ENCODE peak calls at places on chromosomes 5 and 9, in seven cellular contexts. One of them, this sample, is unnamed.

GRCh38 chr5:159309689-159310433 is 20.4 kb downstream of the IL12B start:
- DNase-seq in cardiac fibroblast: no peak
- DNase-seq in Calu3: no peak
- DNase-seq in nephron progenitor cell: no peak
- DNase-seq in neural crest cell: no peak
- DNase-seq in brain microvascular endothelial cell: no peak
- DNase-seq in RWPE1: no peak
- DNase-seq in this sample: no peak

GRCh38 chr5:27598576-27598975 is 560.2 kb upstream of the CDH9 start:
- DNase-seq in cardiac fibroblast: no peak
- DNase-seq in Calu3: no peak
- DNase-seq in neural crest cell: no peak
- DNase-seq in nephron progenitor cell: no peak
- DNase-seq in brain microvascular endothelial cell: peak
- DNase-seq in RWPE1: no peak
- DNase-seq in this sample: no peak

GRCh38 chr9:18331808-18332209 is 142.1 kb upstream of the ADAMTSL1 start:
- DNase-seq in brain microvascular endothelial cell: peak
- DNase-seq in RWPE1: no peak
- DNase-seq in Calu3: no peak
- DNase-seq in nephron progenitor cell: no peak
- DNase-seq in cardiac fibroblast: no peak
- DNase-seq in neural crest cell: no peak
- DNase-seq in this sample: no peak

GRCh38 chr9:112112519-112112918 is 62.6 kb downstream of the SUSD1 start:
- DNase-seq in Calu3: peak
- DNase-seq in brain microvascular endothelial cell: peak
- DNase-seq in nephron progenitor cell: no peak
- DNase-seq in neural crest cell: no peak
- DNase-seq in RWPE1: peak
- DNase-seq in cardiac fibroblast: peak
- DNase-seq in this sample: no peak

GRCh38 chr5:171521219-171521633 is 101.8 kb downstream of the FGF18 start:
- DNase-seq in RWPE1: peak
- DNase-seq in cardiac fibroblast: peak
- DNase-seq in neural crest cell: no peak
- DNase-seq in nephron progenitor cell: no peak
- DNase-seq in Calu3: peak
- DNase-seq in brain microvascular endothelial cell: peak
- DNase-seq in this sample: no peak

GRCh38 chr9:37197158-37198033 is 77.0 kb downstream of the ZCCHC7 start:
- DNase-seq in neural crest cell: no peak
- DNase-seq in nephron progenitor cell: no peak
- DNase-seq in cardiac fibroblast: peak
- DNase-seq in Calu3: no peak
- DNase-seq in brain microvascular endothelial cell: peak
- DNase-seq in RWPE1: peak
- DNase-seq in this sample: peak

GRCh38 chr5:45793638-45794532 is 97.7 kb upstream of the HCN1 start:
- DNase-seq in brain microvascular endothelial cell: no peak
- DNase-seq in Calu3: no peak
- DNase-seq in neural crest cell: no peak
- DNase-seq in nephron progenitor cell: no peak
- DNase-seq in cardiac fibroblast: no peak
- DNase-seq in RWPE1: no peak
- DNase-seq in this sample: no peak

GRCh38 chr5:81969912-81970311 is 1.9 kb upstream of the ATG10 start:
- DNase-seq in Calu3: no peak
- DNase-seq in cardiac fibroblast: no peak
- DNase-seq in RWPE1: no peak
- DNase-seq in brain microvascular endothelial cell: no peak
- DNase-seq in neural crest cell: no peak
- DNase-seq in nephron progenitor cell: no peak
- DNase-seq in this sample: no peak

GRCh38 chr5:126544087-126544740 is 50.8 kb downstream of the ALDH7A1 start:
- DNase-seq in Calu3: peak
- DNase-seq in brain microvascular endothelial cell: peak
- DNase-seq in RWPE1: peak
- DNase-seq in cardiac fibroblast: peak
- DNase-seq in nephron progenitor cell: peak
- DNase-seq in neural crest cell: peak
- DNase-seq in this sample: peak

GRCh38 chr9:33884856-33885701 is 68.1 kb downstream of the UBE2R2 start:
- DNase-seq in RWPE1: no peak
- DNase-seq in Calu3: peak
- DNase-seq in brain microvascular endothelial cell: peak
- DNase-seq in nephron progenitor cell: no peak
- DNase-seq in neural crest cell: no peak
- DNase-seq in cardiac fibroblast: peak
- DNase-seq in this sample: no peak

GRCh38 chr9:85431396-85432102 is 310.2 kb downstream of the AGTPBP1 start:
- DNase-seq in RWPE1: peak
- DNase-seq in neural crest cell: no peak
- DNase-seq in brain microvascular endothelial cell: no peak
- DNase-seq in nephron progenitor cell: no peak
- DNase-seq in cardiac fibroblast: no peak
- DNase-seq in Calu3: no peak
- DNase-seq in this sample: no peak

GRCh38 chr5:54148858-54149257 is 161.5 kb downstream of the ARL15 start:
- DNase-seq in RWPE1: no peak
- DNase-seq in brain microvascular endothelial cell: no peak
- DNase-seq in cardiac fibroblast: no peak
- DNase-seq in neural crest cell: no peak
- DNase-seq in Calu3: no peak
- DNase-seq in nephron progenitor cell: no peak
- DNase-seq in this sample: no peak

GRCh38 chr9:133456409-133456808 is 3.4 kb upstream of the CACFD1 start:
- DNase-seq in brain microvascular endothelial cell: no peak
- DNase-seq in RWPE1: no peak
- DNase-seq in nephron progenitor cell: no peak
- DNase-seq in Calu3: no peak
- DNase-seq in cardiac fibroblast: no peak
- DNase-seq in neural crest cell: no peak
- DNase-seq in this sample: peak

GRCh38 chr9:35385042-35385441 is 104.9 kb upstream of the RUSC2 start:
- DNase-seq in brain microvascular endothelial cell: peak
- DNase-seq in nephron progenitor cell: no peak
- DNase-seq in RWPE1: no peak
- DNase-seq in cardiac fibroblast: peak
- DNase-seq in Calu3: no peak
- DNase-seq in neural crest cell: no peak
- DNase-seq in this sample: no peak

GRCh38 chr5:91305640-91306039 is 77.5 kb downstream of the ARRDC3 start:
- DNase-seq in brain microvascular endothelial cell: no peak
- DNase-seq in RWPE1: no peak
- DNase-seq in cardiac fibroblast: no peak
- DNase-seq in nephron progenitor cell: no peak
- DNase-seq in Calu3: no peak
- DNase-seq in neural crest cell: no peak
- DNase-seq in this sample: no peak

GRCh38 chr5:149452007-149452664 is 73.0 kb upstream of the IL17B start:
- DNase-seq in brain microvascular endothelial cell: peak
- DNase-seq in neural crest cell: no peak
- DNase-seq in nephron progenitor cell: peak
- DNase-seq in cardiac fibroblast: peak
- DNase-seq in RWPE1: no peak
- DNase-seq in Calu3: peak
- DNase-seq in this sample: no peak

GRCh38 chr5:137040641-137041340 is 458.3 kb downstream of the SPOCK1 start:
- DNase-seq in cardiac fibroblast: peak
- DNase-seq in brain microvascular endothelial cell: no peak
- DNase-seq in nephron progenitor cell: no peak
- DNase-seq in RWPE1: no peak
- DNase-seq in neural crest cell: no peak
- DNase-seq in Calu3: no peak
- DNase-seq in this sample: no peak

GRCh38 chr9:113935677-113936380 is 59.7 kb downstream of the ZNF618 start:
- DNase-seq in RWPE1: no peak
- DNase-seq in Calu3: no peak
- DNase-seq in brain microvascular endothelial cell: no peak
- DNase-seq in neural crest cell: no peak
- DNase-seq in cardiac fibroblast: no peak
- DNase-seq in nephron progenitor cell: no peak
- DNase-seq in this sample: no peak

DNA sequence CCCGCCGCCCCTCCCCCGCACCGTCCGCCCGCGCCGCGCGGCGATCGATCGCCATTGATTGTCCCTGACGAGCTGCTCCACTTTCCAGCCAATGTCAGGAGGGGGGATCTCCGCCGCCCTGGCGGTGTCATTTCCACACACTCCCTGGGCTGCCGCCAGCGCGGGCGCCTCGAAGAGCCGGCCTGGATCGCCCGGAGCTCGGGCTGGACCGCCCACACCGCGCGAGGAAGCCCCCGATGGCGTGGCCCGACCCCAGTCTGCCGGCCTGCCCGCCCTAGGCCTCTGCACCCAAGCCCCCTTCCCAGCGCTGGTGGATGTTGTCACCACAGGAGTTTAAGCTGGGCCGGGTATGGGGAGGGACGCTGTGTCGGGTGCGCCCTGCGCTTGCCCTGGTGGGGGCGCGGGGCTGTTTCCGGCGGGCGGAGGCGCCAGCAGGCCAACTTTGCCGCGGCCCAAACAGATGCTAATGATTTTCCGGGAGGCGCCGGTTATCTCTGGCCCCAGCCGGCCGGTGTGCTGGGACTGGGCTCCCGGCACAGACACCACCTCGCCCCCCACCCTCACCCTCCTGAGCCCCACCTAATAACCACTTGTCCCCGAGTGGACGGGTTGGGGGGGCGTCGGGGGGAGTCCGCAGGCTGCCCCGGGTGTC is 10.6 kb upstream of the CXXC5 start:
- DNase-seq in neural crest cell: peak
- DNase-seq in nephron progenitor cell: peak
- DNase-seq in Calu3: peak
- DNase-seq in cardiac fibroblast: peak
- DNase-seq in RWPE1: no peak
- DNase-seq in brain microvascular endothelial cell: no peak
- DNase-seq in this sample: peak
- TF ChIP-seq CTCF in neural crest cell: peak
- TF ChIP-seq CTCF in nephron progenitor cell: no peak
- TF ChIP-seq CTCF in Calu3: peak
- TF ChIP-seq CTCF in cardiac fibroblast: no peak
- TF ChIP-seq CTCF in RWPE1: no peak
- TF ChIP-seq CTCF in brain microvascular endothelial cell: peak
- TF ChIP-seq CTCF in this sample: peak

GRCh38 chr9:91177661-91178280 is 183.9 kb downstream of the AUH start:
- DNase-seq in RWPE1: peak
- DNase-seq in Calu3: no peak
- DNase-seq in brain microvascular endothelial cell: no peak
- DNase-seq in cardiac fibroblast: no peak
- DNase-seq in neural crest cell: no peak
- DNase-seq in nephron progenitor cell: no peak
- DNase-seq in this sample: no peak
- TF ChIP-seq CTCF in RWPE1: no peak
- TF ChIP-seq CTCF in Calu3: no peak
- TF ChIP-seq CTCF in brain microvascular endothelial cell: no peak
- TF ChIP-seq CTCF in cardiac fibroblast: no peak
- TF ChIP-seq CTCF in neural crest cell: no peak
- TF ChIP-seq CTCF in nephron progenitor cell: no peak
- TF ChIP-seq CTCF in this sample: no peak

GRCh38 chr9:98708933-98709911 is at the start of gene GABBR2:
- DNase-seq in RWPE1: no peak
- DNase-seq in neural crest cell: peak
- DNase-seq in cardiac fibroblast: peak
- DNase-seq in brain microvascular endothelial cell: no peak
- DNase-seq in Calu3: peak
- DNase-seq in nephron progenitor cell: peak
- DNase-seq in this sample: peak
- TF ChIP-seq CTCF in RWPE1: no peak
- TF ChIP-seq CTCF in neural crest cell: no peak
- TF ChIP-seq CTCF in cardiac fibroblast: no peak
- TF ChIP-seq CTCF in brain microvascular endothelial cell: no peak
- TF ChIP-seq CTCF in Calu3: no peak
- TF ChIP-seq CTCF in nephron progenitor cell: no peak
- TF ChIP-seq CTCF in this sample: no peak

GRCh38 chr5:129541648-129542251 is 81.7 kb downstream of the ADAMTS19 start:
- DNase-seq in RWPE1: peak
- DNase-seq in brain microvascular endothelial cell: no peak
- DNase-seq in cardiac fibroblast: peak
- DNase-seq in nephron progenitor cell: no peak
- DNase-seq in neural crest cell: no peak
- DNase-seq in Calu3: peak
- DNase-seq in this sample: no peak
- TF ChIP-seq CTCF in RWPE1: no peak
- TF ChIP-seq CTCF in brain microvascular endothelial cell: no peak
- TF ChIP-seq CTCF in cardiac fibroblast: peak
- TF ChIP-seq CTCF in nephron progenitor cell: peak
- TF ChIP-seq CTCF in neural crest cell: peak
- TF ChIP-seq CTCF in Calu3: peak
- TF ChIP-seq CTCF in this sample: peak

DNA sequence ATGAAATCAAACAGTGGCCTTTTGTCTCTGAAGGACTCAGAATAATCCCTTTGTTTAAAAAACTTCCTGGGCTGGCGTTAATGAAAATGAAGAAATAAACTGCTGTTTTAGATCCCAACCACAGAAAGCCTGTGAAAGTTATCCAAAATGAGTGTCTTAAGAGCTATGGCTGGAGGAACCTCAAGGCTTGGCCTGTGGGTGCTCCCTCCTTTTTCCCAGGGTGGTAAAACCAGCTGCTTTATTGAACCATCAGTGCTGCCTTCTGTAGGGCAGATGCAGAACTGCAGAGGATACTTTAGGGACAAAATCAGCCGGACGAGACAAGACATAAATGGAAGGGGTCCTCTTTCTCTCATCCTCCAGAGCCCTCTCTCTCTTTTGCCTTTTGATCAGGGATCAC is 100.9 kb downstream of the SMARCA2 start:
- DNase-seq in cardiac fibroblast: peak
- DNase-seq in Calu3: peak
- DNase-seq in nephron progenitor cell: no peak
- DNase-seq in brain microvascular endothelial cell: peak
- DNase-seq in RWPE1: no peak
- DNase-seq in neural crest cell: no peak
- DNase-seq in this sample: peak
- TF ChIP-seq CTCF in cardiac fibroblast: peak
- TF ChIP-seq CTCF in Calu3: peak
- TF ChIP-seq CTCF in nephron progenitor cell: peak
- TF ChIP-seq CTCF in brain microvascular endothelial cell: peak
- TF ChIP-seq CTCF in RWPE1: no peak
- TF ChIP-seq CTCF in neural crest cell: peak
- TF ChIP-seq CTCF in this sample: peak

GRCh38 chr5:154849791-154850201 is 607 bp downstream of the FAXDC2 start:
- DNase-seq in Calu3: no peak
- DNase-seq in nephron progenitor cell: no peak
- DNase-seq in cardiac fibroblast: peak
- DNase-seq in neural crest cell: no peak
- DNase-seq in brain microvascular endothelial cell: no peak
- DNase-seq in RWPE1: no peak
- DNase-seq in this sample: no peak
- TF ChIP-seq CTCF in Calu3: no peak
- TF ChIP-seq CTCF in nephron progenitor cell: no peak
- TF ChIP-seq CTCF in cardiac fibroblast: no peak
- TF ChIP-seq CTCF in neural crest cell: no peak
- TF ChIP-seq CTCF in brain microvascular endothelial cell: no peak
- TF ChIP-seq CTCF in RWPE1: no peak
- TF ChIP-seq CTCF in this sample: no peak